ENCODE peak calls at places on chromosomes 13 and 19, in four cellular contexts. Z is mammary epithelial cell, S is fibroblast of lung, E is BE2C. W is an unnamed sample.

GRCh38 chr13:24341439-24341838 is 32.1 kb downstream of the C1QTNF9 start:
- DNase-seq in S (peak; percentile 7), E (no peak), Z (peak; percentile 38), W (no peak)

GRCh38 chr19:13027557-13027956 is 32.3 kb downstream of the NFIX start:
- DNase-seq in E (no peak), S (no peak), Z (no peak), W (no peak)

GRCh38 chr13:51935326-51936171 is 73.8 kb downstream of the CCDC70 start:
- DNase-seq in E (no peak), S (no peak), Z (peak; percentile 19), W (peak; percentile 88)

GRCh38 chr19:27905074-27905473 is 1307.9 kb downstream of the UQCRFS1 start:
- DNase-seq in S (no peak), Z (no peak), E (no peak), W (no peak)

GRCh38 chr19:39852882-39853281 is 6.7 kb upstream of the FBL start:
- DNase-seq in Z (no peak), E (no peak), S (no peak), W (no peak)

GRCh38 chr13:74443623-74444022 is 309.4 kb upstream of the KLF12 start:
- DNase-seq in S (peak; percentile 83), E (no peak), Z (peak; percentile 79), W (no peak)

GRCh38 chr19:10419646-10420443 is 493 bp upstream of the PDE4A start:
- DNase-seq in S (peak; percentile 50), Z (peak; percentile 51), E (peak; percentile 98), W (peak; percentile 98)

GRCh38 chr19:10975374-10976036 is 14.7 kb downstream of the SMARCA4 start:
- DNase-seq in Z (no peak), E (no peak), S (peak; percentile 77), W (no peak)

GRCh38 chr19:4966591-4966990 is 2.3 kb upstream of the KDM4B start:
- DNase-seq in E (no peak), Z (no peak), S (no peak), W (no peak)

GRCh38 chr13:72504026-72504925 is 223.2 kb downstream of the MZT1 start:
- DNase-seq in E (no peak), Z (no peak), S (peak; percentile 43), W (no peak)

GRCh38 chr13:94112227-94112626 is 367.3 kb downstream of the DCT start:
- DNase-seq in E (no peak), Z (peak; percentile 80), S (peak; percentile 95), W (no peak)

GRCh38 chr19:49950956-49951526 is 9.9 kb downstream of the SIGLEC11 start:
- DNase-seq in S (no peak), E (no peak), Z (no peak), W (no peak)

GRCh38 chr13:46321494-46322225 is 65.4 kb downstream of the RUBCNL start:
- DNase-seq in Z (peak; percentile 34), S (peak; percentile 76), E (peak; percentile 55), W (peak; percentile 85)

GRCh38 chr19:45166723-45167252 is 6.0 kb upstream of the NKPD1 start:
- DNase-seq in Z (peak; percentile 32), E (peak; percentile 43), S (no peak), W (peak; percentile 64)

GRCh38 chr13:24274452-24274971 is 34.9 kb upstream of the C1QTNF9 start:
- DNase-seq in E (no peak), Z (peak; percentile 6), S (peak; percentile 72), W (peak; percentile 25)

GRCh38 chr19:11420894-11421606 is 1.9 kb upstream of the RGL3 start:
- DNase-seq in S (no peak), Z (no peak), E (no peak), W (peak; percentile 81)

GRCh38 chr13:25037057-25037813 is 58.7 kb upstream of the PABPC3 start:
- DNase-seq in S (peak; percentile 73), E (peak; percentile 51), Z (peak; percentile 44), W (peak; percentile 79)

GRCh38 chr13:48879854-48880253 is 95.9 kb upstream of the FNDC3A start:
- DNase-seq in Z (no peak), E (no peak), S (no peak), W (peak; percentile 47)

GRCh38 chr19:7969560-7969949 is 26.1 kb upstream of the TIMM44 start:
- DNase-seq in E (no peak), S (no peak), Z (no peak), W (no peak)
- H3K4me1 ChIP-seq in E (no peaks in the 10 kb centered on the region), S (no peaks in the 10 kb centered on the region), Z (no peaks in the 10 kb centered on the region), W (no peaks in the 10 kb centered on the region)

DNA sequence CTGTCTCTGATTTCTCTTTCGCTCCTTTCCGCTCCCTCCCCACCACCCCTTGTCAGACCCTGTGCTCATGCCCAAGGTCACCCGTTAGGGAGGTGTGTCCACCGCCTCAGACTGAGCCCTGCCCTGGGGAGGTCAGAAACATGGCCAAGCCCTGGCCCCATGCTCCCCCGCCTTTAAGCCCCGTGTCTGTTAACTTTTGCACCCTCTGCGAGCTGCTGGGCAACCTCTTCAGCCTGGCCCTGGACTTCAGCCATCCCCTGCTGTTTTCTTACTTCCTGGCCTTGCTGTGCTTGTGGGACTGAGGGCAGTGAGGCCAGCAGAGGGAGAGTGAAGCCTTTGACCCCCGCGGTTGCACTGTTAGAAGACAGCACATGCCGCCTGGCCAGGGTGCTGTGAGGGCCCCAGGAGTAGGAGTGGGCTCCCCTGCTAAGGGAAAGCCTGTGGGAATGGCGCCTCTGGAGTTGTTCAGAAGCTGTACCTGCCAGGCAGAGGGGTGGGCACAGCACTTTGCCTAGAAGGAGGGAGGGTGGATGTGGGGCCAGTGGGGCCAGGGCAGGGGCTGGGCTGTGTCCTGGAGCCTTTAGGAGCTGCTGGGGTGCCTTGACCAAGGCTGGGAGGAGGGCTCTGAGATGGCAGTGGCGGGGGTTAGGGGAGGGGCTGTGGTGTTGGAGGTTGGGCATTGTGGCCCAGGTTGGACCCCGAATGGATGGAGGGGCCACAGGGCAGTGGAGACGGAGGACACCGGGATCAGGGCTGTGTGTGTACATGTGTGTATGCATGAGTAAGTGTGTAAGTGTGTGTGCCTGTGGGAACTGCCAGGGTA is 7.9 kb downstream of the UPF1 start:
- DNase-seq in S (peak; percentile 37), Z (no peak), E (no peak), W (peak; percentile 59)
- H3K4me1 ChIP-seq in S (peaks cover 12% of the 10 kb centered on the region), Z (peaks cover 10% of the 10 kb centered on the region), E (no peaks in the 10 kb centered on the region), W (peaks cover 3% of the 10 kb centered on the region)

GRCh38 chr13:39552233-39552632 is 50.8 kb downstream of the LHFPL6 start:
- DNase-seq in S (no peak), Z (no peak), E (no peak), W (no peak)
- H3K4me1 ChIP-seq in S (no peaks in the 10 kb centered on the region), Z (peaks cover 13% of the 10 kb centered on the region), E (no peaks in the 10 kb centered on the region), W (no peaks in the 10 kb centered on the region)

DNA sequence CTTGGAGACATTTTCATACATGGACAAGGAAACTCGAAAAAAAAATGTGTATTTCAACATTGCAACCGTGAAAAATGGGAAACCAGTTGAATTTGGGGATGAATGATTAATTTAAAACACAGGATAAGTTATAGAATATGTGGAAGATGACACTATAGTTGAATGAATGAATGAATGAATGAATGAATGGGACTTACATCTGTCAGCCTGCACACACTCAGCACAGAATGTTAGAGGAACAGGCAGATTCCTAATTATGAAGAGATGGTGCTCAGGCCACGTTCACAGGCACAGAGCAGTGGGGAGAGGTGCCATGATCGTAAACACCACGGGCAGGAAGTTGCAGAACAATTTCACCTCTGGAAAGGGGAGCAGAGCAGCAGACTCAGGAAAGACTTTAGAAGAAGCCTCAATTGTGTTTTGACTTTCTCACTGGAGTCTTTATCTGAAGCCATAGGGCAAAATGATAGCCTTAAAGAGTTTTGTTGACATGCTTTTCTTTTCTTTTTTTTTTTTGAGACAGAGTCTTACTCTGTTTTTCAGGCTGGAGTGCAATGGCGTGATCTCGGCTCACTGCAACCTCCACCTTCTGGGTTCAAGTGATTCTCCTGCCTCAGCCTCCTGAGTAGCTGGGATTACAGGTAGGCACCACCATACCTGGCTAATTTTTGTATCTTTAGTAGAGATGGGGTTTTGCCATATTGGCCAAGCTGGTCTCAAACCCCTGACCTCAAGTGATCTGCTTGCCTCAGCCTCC is 4.9 kb upstream of the SULT2A1 start:
- DNase-seq in E (no peak), S (no peak), Z (no peak), W (no peak)
- H3K4me1 ChIP-seq in E (peaks cover 4% of the 10 kb centered on the region), S (no peaks in the 10 kb centered on the region), Z (no peaks in the 10 kb centered on the region), W (no peaks in the 10 kb centered on the region)

GRCh38 chr19:14782978-14783545 is 4.7 kb upstream of the ADGRE2 start:
- DNase-seq in Z (no peak), E (no peak), S (no peak), W (peak; percentile 29)
- H3K4me1 ChIP-seq in Z (peaks cover 23% of the 10 kb centered on the region), E (no peaks in the 10 kb centered on the region), S (no peaks in the 10 kb centered on the region), W (no peaks in the 10 kb centered on the region)

DNA sequence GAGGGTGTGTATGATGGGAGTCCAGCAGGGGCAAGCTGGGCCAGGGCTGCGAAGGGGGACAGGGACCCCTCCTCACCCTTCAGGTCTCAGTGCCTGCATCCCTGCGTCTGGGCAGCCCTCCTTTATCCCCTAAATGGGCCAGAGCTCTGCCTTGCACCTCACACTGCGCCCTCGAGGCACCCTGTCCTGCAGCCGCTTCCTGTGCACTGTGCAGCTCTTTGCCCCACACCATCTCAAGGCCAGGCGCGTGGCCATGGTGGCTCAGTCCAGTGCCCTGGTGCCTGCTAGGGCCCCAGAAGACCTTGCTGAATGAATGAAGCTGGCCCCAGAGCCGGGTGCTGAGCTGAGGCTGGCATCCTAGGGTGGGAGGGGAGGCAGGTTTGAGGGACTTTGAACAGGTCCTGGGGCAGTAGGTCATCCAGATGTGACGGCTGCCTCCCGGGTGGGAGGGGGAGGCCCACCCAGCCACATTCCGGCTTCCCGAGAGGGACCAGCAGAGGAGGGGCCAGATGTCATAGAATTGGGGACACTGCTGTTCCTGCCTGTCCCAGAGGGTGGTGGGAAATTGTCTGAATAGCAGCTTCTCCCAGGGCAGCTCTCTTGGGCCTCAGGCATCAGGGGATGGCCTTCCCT is 3.2 kb downstream of the DDA1 start:
- DNase-seq in Z (no peak), E (no peak), S (no peak), W (no peak)
- H3K4me1 ChIP-seq in Z (peaks cover 27% of the 10 kb centered on the region), E (no peaks in the 10 kb centered on the region), S (peaks cover 7% of the 10 kb centered on the region), W (peaks cover 6% of the 10 kb centered on the region)

GRCh38 chr13:110546933-110547332 is 14.6 kb downstream of the RAB20 start:
- DNase-seq in S (peak; percentile 89), Z (peak; percentile 41), E (no peak), W (no peak)

GRCh38 chr13:110546389-110546788 is 15.1 kb downstream of the RAB20 start:
- DNase-seq in Z (no peak), S (no peak), E (no peak), W (no peak)

GRCh38 chr13:110551284-110551683 is 10.2 kb downstream of the RAB20 start:
- DNase-seq in E (no peak), Z (no peak), S (no peak), W (no peak)

GRCh38 chr13:110549795-110550160 is 11.7 kb downstream of the RAB20 start:
- DNase-seq in Z (no peak), E (no peak), S (no peak), W (no peak)

GRCh38 chr13:110548891-110549794 is 12.4 kb downstream of the RAB20 start:
- DNase-seq in Z (no peak), S (no peak), E (no peak), W (no peak)
- H3K4me1 ChIP-seq in Z (no peaks in the 10 kb centered on the region), S (no peaks in the 10 kb centered on the region), E (no peaks in the 10 kb centered on the region), W (peaks cover 26% of the 10 kb centered on the region)

W was measured in endodermal cell.